ENCODE peak calls at places on chromosomes 11 and 22, in nine cellular contexts. T is right lobe of liver, H is brain pericyte, O is astrocyte of the spinal cord, W is Karpas-422, Q is A549, D is EH, P is DMS153, Y is psoas muscle. V is an unnamed sample.

GRCh38 chr22:23177197-23177596 is 3.1 kb upstream of the BCR start:
- DNase-seq in O (no peak), T (no peak), H (no peak), W (no peak), P (no peak), Y (no peak), Q (no peak), D (no peak), V (no peak)

GRCh38 chr11:59574467-59574866 is 41.1 kb downstream of the OSBP start:
- DNase-seq in D (peak; percentile 83), O (no peak), P (no peak), H (no peak), Q (no peak), T (no peak), W (no peak), Y (no peak), V (no peak)

GRCh38 chr11:61091373-61092279 is 10.7 kb upstream of the CD5 start:
- DNase-seq in Y (no peak), Q (no peak), T (no peak), P (no peak), W (no peak), D (peak; percentile 10), H (no peak), O (peak; percentile 5), V (peak; percentile 47)

GRCh38 chr22:50302041-50302541 is 5.4 kb downstream of the PLXNB2 start:
- DNase-seq in Y (no peak), O (no peak), P (no peak), T (no peak), W (no peak), Q (no peak), D (peak; percentile 48), H (no peak), V (no peak)

GRCh38 chr11:91860661-91861060 is 364.0 kb upstream of the FAT3 start:
- DNase-seq in Y (no peak), O (no peak), P (no peak), H (no peak), D (peak; percentile 7), Q (no peak), T (no peak), W (no peak), V (no peak)

GRCh38 chr11:61684870-61685610 is 4.8 kb downstream of the DAGLA start:
- DNase-seq in T (no peak), D (peak; percentile 36), Q (no peak), P (no peak), W (no peak), H (no peak), Y (peak; percentile 31), O (no peak), V (peak; percentile 33)

GRCh38 chr11:128279861-128280260 is 307.5 kb downstream of the ETS1 start:
- DNase-seq in W (no peak), D (peak; percentile 86), O (no peak), Y (no peak), P (no peak), T (no peak), Q (no peak), H (no peak), V (no peak)

GRCh38 chr22:49601614-49602321 is 225.9 kb downstream of the BRD1 start:
- DNase-seq in Q (no peak), W (no peak), O (no peak), D (no peak), P (no peak), Y (no peak), H (no peak), T (peak; percentile 23), V (peak; percentile 36)

GRCh38 chr11:64864473-64865285 is 13.7 kb downstream of the EHD1 start:
- DNase-seq in D (peak; percentile 98), Y (peak; percentile 89), W (no peak), P (no peak), Q (no peak), O (peak; percentile 98), H (peak; percentile 95), T (peak; percentile 55), V (no peak)

GRCh38 chr11:67648140-67648795 is 2.3 kb downstream of the ACY3 start:
- DNase-seq in Q (peak; percentile 59), O (no peak), D (no peak), H (no peak), P (no peak), T (no peak), W (peak; percentile 96), Y (no peak), V (peak; percentile 90)

GRCh38 chr11:30000986-30001385 is 15.8 kb downstream of the KCNA4 start:
- DNase-seq in O (no peak), T (no peak), W (no peak), Y (no peak), H (no peak), D (no peak), P (peak; percentile 72), Q (no peak), V (no peak)

GRCh38 chr11:63985812-63986155 is 454 bp upstream of the OTUB1 start:
- DNase-seq in O (no peak), Q (no peak), P (no peak), W (peak; percentile 91), H (no peak), T (no peak), D (no peak), Y (no peak), V (no peak)

GRCh38 chr22:19448739-19449421 is 1.4 kb upstream of the C22orf39 start:
- DNase-seq in O (no peak), W (peak; percentile 56), P (no peak), H (no peak), T (no peak), Y (no peak), D (no peak), Q (no peak), V (peak; percentile 58)

GRCh38 chr11:14522801-14523200 is 2.6 kb upstream of the PSMA1 start:
- DNase-seq in T (no peak), Y (no peak), Q (no peak), O (no peak), P (no peak), D (no peak), H (no peak), W (no peak), V (no peak)

GRCh38 chr11:11661356-11662040 is 39.7 kb upstream of the GALNT18 start:
- DNase-seq in W (no peak), Y (no peak), O (no peak), P (no peak), T (no peak), H (no peak), Q (no peak), D (no peak), V (no peak)

GRCh38 chr22:29485448-29485847 is 5.4 kb downstream of the NEFH start:
- DNase-seq in T (no peak), Q (no peak), Y (no peak), W (no peak), O (no peak), D (no peak), H (no peak), P (no peak), V (no peak)

GRCh38 chr11:95108159-95108611 is 18.5 kb downstream of the ENDOD1 start:
- DNase-seq in O (peak; percentile 79), H (no peak), D (peak; percentile 48), W (no peak), Y (peak; percentile 65), P (no peak), T (no peak), Q (no peak), V (peak; percentile 56)

GRCh38 chr22:38176170-38176741 is 5.4 kb downstream of the PLA2G6 start:
- DNase-seq in W (no peak), H (no peak), D (peak; percentile 98), O (peak; percentile 76), P (no peak), T (peak; percentile 79), Y (peak; percentile 97), Q (no peak), V (no peak)

GRCh38 chr11:16839821-16840220 is 101.4 kb downstream of the C11orf58 start:
- DNase-seq in Y (no peak), T (no peak), Q (no peak), H (no peak), O (no peak), W (no peak), P (no peak), D (no peak), V (no peak)

GRCh38 chr11:95505927-95506426 is 275.0 kb upstream of the SESN3 start:
- DNase-seq in Y (no peak), T (no peak), D (peak; percentile 4), W (no peak), P (no peak), Q (no peak), O (peak; percentile 74), H (no peak), V (no peak)

GRCh38 chr22:24727218-24727851 is 47.2 kb downstream of the PIWIL3 start:
- DNase-seq in T (no peak), W (no peak), O (peak; percentile 92), Y (no peak), D (peak; percentile 85), H (peak; percentile 65), P (peak; percentile 90), Q (peak; percentile 7), V (no peak)

GRCh38 chr22:31272522-31273446 is 19.5 kb downstream of the PIK3IP1 start:
- DNase-seq in T (no peak), O (peak; percentile 57), W (peak; percentile 84), D (peak; percentile 72), P (peak; percentile 15), H (no peak), Y (no peak), Q (peak; percentile 39), V (peak; percentile 91)

GRCh38 chr11:60175860-60176275 is 7.0 kb downstream of the MS4A6A start:
- DNase-seq in Y (no peak), H (no peak), D (no peak), O (no peak), T (no peak), P (no peak), W (no peak), Q (no peak), V (no peak)

GRCh38 chr22:38415046-38415445 is 40.0 kb downstream of the KCNJ4 start:
- DNase-seq in D (no peak), O (no peak), Y (peak; percentile 26), W (no peak), P (no peak), Q (no peak), T (peak; percentile 28), H (no peak), V (peak; percentile 45)

GRCh38 chr11:85694385-85694980 is 8.5 kb upstream of the CCDC89 start:
- DNase-seq in Y (no peak), O (peak; percentile 59), H (no peak), W (peak; percentile 79), P (peak; percentile 3), Q (peak; percentile 31), D (peak; percentile 74), T (no peak), V (no peak)

GRCh38 chr11:7573558-7574296 is 59.9 kb downstream of the PPFIBP2 start:
- DNase-seq in T (peak; percentile 76), Y (no peak), H (no peak), D (no peak), P (no peak), O (no peak), Q (no peak), W (no peak), V (peak; percentile 88)

GRCh38 chr11:70481625-70482528 is 83.5 kb downstream of the CTTN start:
- DNase-seq in P (no peak), W (no peak), D (peak; percentile 38), T (peak; percentile 77), H (no peak), Y (peak; percentile 90), O (peak; percentile 74), Q (peak; percentile 64), V (no peak)

GRCh38 chr11:8327761-8328192 is 64.1 kb upstream of the LMO1 start:
- DNase-seq in Q (no peak), P (no peak), D (no peak), Y (no peak), W (no peak), T (no peak), O (no peak), H (no peak), V (no peak)

GRCh38 chr11:46649180-46649738 is 31.9 kb downstream of the ATG13 start:
- DNase-seq in Q (no peak), W (no peak), T (no peak), H (peak; percentile 89), Y (no peak), P (no peak), O (peak; percentile 98), D (peak; percentile 97), V (no peak)

GRCh38 chr11:71453911-71454304 is 905 bp downstream of the NADSYN1 start:
- DNase-seq in W (no peak), H (no peak), Q (no peak), D (no peak), O (no peak), Y (no peak), P (no peak), T (no peak), V (no peak)

GRCh38 chr11:75347781-75348613 is 3.5 kb downstream of the ARRB1 start:
- DNase-seq in O (peak; percentile 83), Y (no peak), Q (no peak), W (no peak), H (no peak), P (peak; percentile 24), T (no peak), D (peak; percentile 97), V (no peak)

V was measured in endodermal cell.